ENCODE peak calls at places on chromosomes 16 and 17, in four cellular contexts. M is spleen, I is fibroblast of the aortic adventitia, A is A549. G is an unnamed sample.

GRCh38 chr17:57948555-57949420 is 6.4 kb downstream of the CUEDC1 start:
- DNase-seq in M (no peak), I (peak), A (peak), G (peak)

GRCh38 chr17:29622337-29623282 is at the start of gene CORO6:
- DNase-seq in M (peak), I (peak), A (peak), G (peak)

GRCh38 chr17:55895112-55895759 is 144.4 kb downstream of the PCTP start:
- DNase-seq in M (no peak), I (no peak), A (no peak), G (no peak)

GRCh38 chr16:50539822-50540710 is 8.1 kb upstream of the NKD1 start:
- DNase-seq in M (peak), I (no peak), A (no peak), G (no peak)

GRCh38 chr17:56833023-56833811 is 503 bp downstream of the C17orf67 start:
- DNase-seq in M (peak), I (peak), A (peak), G (peak)

GRCh38 chr16:69523571-69523970 is 42.2 kb upstream of the NFAT5 start:
- DNase-seq in M (no peak), I (no peak), A (no peak), G (no peak)

GRCh38 chr16:74850027-74850426 is 75.4 kb upstream of the FA2H start:
- DNase-seq in M (no peak), I (no peak), A (no peak), G (no peak)

GRCh38 chr16:13863075-13863765 is 56.7 kb upstream of the ERCC4 start:
- DNase-seq in M (no peak), I (peak), A (no peak), G (peak)

GRCh38 chr16:87661561-87661960 is 59.3 kb downstream of the JPH3 start:
- DNase-seq in M (no peak), I (peak), A (peak), G (peak)

GRCh38 chr16:15811778-15812750 is 44.8 kb downstream of the MYH11 start:
- DNase-seq in M (peak), I (peak), A (peak), G (peak)

GRCh38 chr16:1310832-1311200 is 1.4 kb downstream of the UBE2I start:
- DNase-seq in M (peak), I (peak), A (no peak), G (no peak)

GRCh38 chr17:32941419-32942032 is 13.6 kb downstream of the TMEM98 start:
- DNase-seq in M (no peak), I (no peak), A (no peak), G (no peak)

GRCh38 chr16:67770371-67770991 is 35.9 kb downstream of the RANBP10 start:
- DNase-seq in M (no peak), I (peak), A (no peak), G (peak)

GRCh38 chr16:66374176-66374575 is 7.7 kb downstream of the CDH5 start:
- DNase-seq in M (peak), I (no peak), A (no peak), G (no peak)

GRCh38 chr17:48639136-48639535 is 13.0 kb upstream of the HOXB9 start:
- DNase-seq in M (no peak), I (no peak), A (peak), G (no peak)

GRCh38 chr17:44005865-44006580 is 1.6 kb downstream of the NAGS start:
- DNase-seq in M (peak), I (no peak), A (peak), G (no peak)

GRCh38 chr16:25048146-25048618 is 33.0 kb upstream of the ARHGAP17 start:
- DNase-seq in M (no peak), I (no peak), A (no peak), G (no peak)

GRCh38 chr17:57968456-57968855 is 13.2 kb upstream of the CUEDC1 start:
- DNase-seq in M (no peak), I (no peak), A (no peak), G (no peak)

GRCh38 chr16:3186946-3187690 is 886 bp upstream of the OR1F1 start:
- DNase-seq in M (no peak), I (no peak), A (no peak), G (no peak)

GRCh38 chr17:44872131-44872768 is 24.6 kb downstream of the HIGD1B start:
- DNase-seq in M (no peak), I (peak), A (no peak), G (peak)

GRCh38 chr16:1778200-1779179 is 3.9 kb downstream of the SPSB3 start:
- DNase-seq in M (peak), I (no peak), A (no peak), G (no peak)

GRCh38 chr17:73429440-73430164 is 117.8 kb upstream of the CDC42EP4 start:
- DNase-seq in M (peak), I (peak), A (peak), G (peak)

GRCh38 chr17:75845933-75846700 is 1.9 kb upstream of the UNC13D start:
- DNase-seq in M (peak), I (no peak), A (no peak), G (no peak)
- H3K4me3 ChIP-seq in M (peak), I (no peak), A (no peak), G (no peak)

GRCh38 chr17:22411185-22411784 is 719.0 kb downstream of the KCNJ18 start:
- DNase-seq in M (peak), I (no peak), A (no peak), G (no peak)

GRCh38 chr17:22410136-22410535 is 717.8 kb downstream of the KCNJ18 start:
- DNase-seq in M (peak), I (no peak), A (no peak), G (no peak)

GRCh38 chr17:22409160-22409751 is 716.9 kb downstream of the KCNJ18 start:
- DNase-seq in M (peak), I (no peak), A (no peak), G (no peak)
- TF ChIP-seq CTCF in M (no peak), I (no peak), A (no peak), G (no peak)

DNA sequence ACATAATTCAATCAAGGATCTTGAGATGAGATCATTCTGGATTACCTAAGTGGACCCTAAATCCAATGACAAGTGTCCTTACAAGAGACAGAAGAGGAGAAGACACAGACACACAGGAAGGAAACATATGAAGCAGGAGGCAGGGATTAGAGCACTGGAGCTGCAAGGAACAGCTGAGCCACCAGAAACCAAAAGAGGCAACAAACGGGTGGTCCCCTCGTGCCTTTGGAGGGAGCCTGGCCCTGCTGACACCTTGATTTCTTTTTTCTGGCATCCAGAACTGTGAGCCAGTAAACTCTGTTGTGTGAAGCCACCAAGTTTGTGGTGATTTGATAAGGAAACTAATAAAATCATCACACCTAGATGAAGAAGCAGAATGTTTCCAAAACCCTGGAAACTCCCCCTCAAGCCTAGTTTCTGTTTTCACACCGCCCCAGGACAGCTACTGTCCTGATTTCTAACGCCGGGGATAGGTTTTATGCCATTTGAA is 115.2 kb downstream of the PITPNC1 start:
- DNase-seq in M (no peak), I (no peak), A (no peak), G (no peak)
- H3K4me3 ChIP-seq in M (no peak), I (peak), A (no peak), G (no peak)

DNA sequence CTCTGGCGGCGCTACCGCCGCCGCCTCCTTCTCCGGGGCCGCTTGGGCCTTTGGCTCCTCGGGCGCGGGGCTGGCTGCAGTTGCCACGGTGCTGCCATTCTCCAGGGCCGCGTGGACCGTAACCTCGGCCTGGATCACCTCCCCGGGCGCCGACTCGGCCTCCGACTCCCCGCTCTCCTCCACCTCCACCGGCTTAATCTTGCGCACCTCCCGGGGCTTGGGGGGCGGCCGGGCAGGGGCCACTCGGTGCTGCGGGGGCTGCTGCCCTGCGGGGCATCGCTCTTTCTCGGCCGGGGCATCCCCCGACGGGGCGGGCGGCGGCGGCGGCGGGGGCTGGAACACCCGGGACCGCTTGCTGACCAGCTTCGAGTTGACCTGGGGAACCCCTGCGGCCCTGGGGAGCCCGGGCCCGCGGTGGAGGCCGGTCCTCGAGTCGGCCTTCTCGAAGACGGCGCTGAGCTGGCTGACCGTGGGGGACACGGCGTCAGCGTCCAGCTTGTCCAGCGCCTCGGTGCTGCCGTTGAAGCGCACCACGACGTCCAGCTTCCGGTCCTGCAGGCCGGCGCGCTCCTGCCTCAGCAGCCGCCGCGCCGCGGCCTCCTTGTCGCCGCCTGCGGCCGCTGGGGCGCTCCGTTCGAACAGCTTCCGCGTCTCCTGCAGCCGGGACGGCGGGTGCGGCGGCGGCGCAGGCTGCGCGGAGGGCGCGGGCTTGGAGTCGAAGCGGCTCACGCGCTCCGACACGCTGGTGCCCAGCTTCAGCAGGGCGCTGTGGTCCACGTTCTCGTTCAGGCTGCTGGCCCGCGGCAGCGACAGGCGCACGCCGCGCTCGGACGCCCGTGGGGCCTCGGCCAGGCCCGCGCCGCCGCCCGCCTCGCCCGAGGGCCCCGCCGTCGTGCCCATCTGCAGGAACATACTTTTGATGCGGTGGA is 788 bp downstream of the PPP1R9B start:
- DNase-seq in M (peak), I (peak), A (peak), G (peak)
- TF ChIP-seq CTCF in M (peak), I (no peak), A (no peak), G (no peak)

GRCh38 chr16:23753908-23754593 is 775 bp upstream of the CHP2 start:
- DNase-seq in M (no peak), I (no peak), A (no peak), G (no peak)
- H3K4me3 ChIP-seq in M (no peak), I (no peak), A (peak), G (no peak)

GRCh38 chr17:491086-492014 is 138.7 kb upstream of the RPH3AL start:
- DNase-seq in M (peak), I (peak), A (peak), G (peak)
- TF ChIP-seq CTCF in M (no peak), I (no peak), A (no peak), G (no peak)